ENCODE peak calls at places on chromosome 15, in five cellular contexts. W is fibroblast of lung, C is ovary, U is sigmoid colon, Z is aorta. N is an unnamed sample.

GRCh38 chr15:76340198-76340801 is 3.7 kb downstream of the ISL2 start:
- DNase-seq in W (peak; percentile 55), Z (no peak), U (no peak), C (peak; percentile 39), N (no peak)

GRCh38 chr15:72155021-72155621 is 36.9 kb downstream of the SENP8 start:
- DNase-seq in W (no peak), C (peak; percentile 58), U (peak; percentile 83), Z (peak; percentile 90), N (peak; percentile 75)

GRCh38 chr15:98003528-98003927 is 43.0 kb downstream of the ARRDC4 start:
- DNase-seq in C (no peak), Z (no peak), W (no peak), U (no peak), N (no peak)

GRCh38 chr15:83248151-83248851 is 36.2 kb downstream of the BNC1 start:
- DNase-seq in Z (no peak), C (no peak), W (peak; percentile 79), U (no peak), N (no peak)

GRCh38 chr15:98503970-98504369 is 144.4 kb upstream of the IGF1R start:
- DNase-seq in U (no peak), C (no peak), Z (no peak), W (peak; percentile 99), N (no peak)

GRCh38 chr15:66829551-66830131 is 127.6 kb downstream of the SMAD6 start:
- DNase-seq in Z (no peak), U (no peak), C (no peak), W (no peak), N (no peak)

GRCh38 chr15:70151008-70151407 is 53.3 kb upstream of the TLE3 start:
- DNase-seq in W (no peak), U (no peak), Z (no peak), C (no peak), N (no peak)

GRCh38 chr15:67032608-67033007 is 32.8 kb upstream of the SMAD3 start:
- DNase-seq in Z (no peak), U (no peak), C (no peak), W (no peak), N (no peak)

GRCh38 chr15:32763295-32763694 is 45.5 kb downstream of the GREM1 start:
- DNase-seq in U (no peak), C (no peak), Z (no peak), W (no peak), N (no peak)

GRCh38 chr15:46636220-46636619 is 1001.4 kb downstream of the SQOR start:
- DNase-seq in U (no peak), C (no peak), Z (no peak), W (peak; percentile 12), N (no peak)

GRCh38 chr15:100207053-100207452 is 134.7 kb downstream of the ADAMTS17 start:
- DNase-seq in Z (no peak), C (no peak), W (no peak), U (no peak), N (no peak)

GRCh38 chr15:100205549-100206295 is 136.1 kb downstream of the ADAMTS17 start:
- DNase-seq in U (no peak), W (no peak), C (no peak), Z (no peak), N (no peak)

GRCh38 chr15:100206643-100207042 is 135.1 kb downstream of the ADAMTS17 start:
- DNase-seq in Z (no peak), U (no peak), W (no peak), C (no peak), N (no peak)

GRCh38 chr15:100204211-100204610 is 137.6 kb downstream of the ADAMTS17 start:
- DNase-seq in U (no peak), W (no peak), Z (no peak), C (no peak), N (no peak)

DNA sequence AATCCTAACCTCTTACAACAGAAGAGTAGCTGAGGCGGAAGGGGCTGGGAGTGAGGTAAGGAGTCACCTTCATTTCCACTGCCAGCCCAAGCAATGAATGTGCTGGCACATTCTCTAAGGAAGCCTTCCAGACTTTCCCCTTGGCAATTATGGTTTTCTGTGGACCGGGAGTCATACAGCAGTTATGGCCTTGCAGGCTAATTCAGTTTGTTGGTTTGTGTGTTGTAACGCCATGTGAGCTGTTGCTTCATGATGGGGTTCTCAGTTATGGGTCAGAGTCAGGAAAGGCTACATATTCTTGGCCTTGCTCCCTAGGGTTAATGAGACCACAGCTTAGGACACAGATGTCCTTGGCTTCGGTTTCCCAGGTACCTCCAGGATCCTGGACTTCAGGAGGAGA is 137.0 kb downstream of the ADAMTS17 start:
- DNase-seq in Z (no peak), W (no peak), U (no peak), C (no peak), N (no peak)
- H3K9me3 ChIP-seq in Z (no peaks in the 10 kb centered on the region), W (no peaks in the 10 kb centered on the region), U (no peaks in the 10 kb centered on the region), C (no peaks in the 10 kb centered on the region), N (no peaks in the 10 kb centered on the region)

GRCh38 chr15:80072285-80072684 is 12.8 kb downstream of the ZFAND6 start:
- DNase-seq in W (peak; percentile 94), Z (no peak), C (no peak), U (no peak), N (no peak)
- H3K27ac ChIP-seq in W (no peak overlapping the region), Z (no peak overlapping the region), C (no peak overlapping the region), U (peak overlapping the region; percentile 48), N (peak overlapping the region; percentile 39)

GRCh38 chr15:58221591-58222241 is 83.5 kb downstream of the AQP9 start:
- DNase-seq in C (no peak), Z (no peak), U (no peak), W (peak; percentile 46), N (no peak)
- H3K4me3 ChIP-seq in C (no peak overlapping the region), Z (no peak overlapping the region), U (no peak overlapping the region), W (no peak overlapping the region), N (no peak overlapping the region)

GRCh38 chr15:27899583-27900295 is 199.4 kb downstream of the OCA2 start:
- DNase-seq in U (no peak), C (no peak), Z (no peak), W (no peak), N (no peak)
- H3K9me3 ChIP-seq in U (peaks cover 4% of the 10 kb centered on the region), C (no peaks in the 10 kb centered on the region), Z (peaks cover 4% of the 10 kb centered on the region), W (no peaks in the 10 kb centered on the region), N (peaks cover 11% of the 10 kb centered on the region)